ENCODE peak calls at places on chromosomes 16 and 17, in four cellular contexts. R is heart left ventricle, P is GM23338, L is cardiac muscle cell. I is an unnamed sample.

GRCh38 chr17:42536372-42537155 is 523 bp downstream of the NAGLU start:
- DNase-seq in P (peak), R (peak), L (peak), I (peak)

GRCh38 chr16:87897563-87898505 is 28.5 kb upstream of the SLC7A5 start:
- DNase-seq in R (no peak), P (no peak), L (no peak), I (no peak)

GRCh38 chr17:78923660-78924453 is 1.3 kb downstream of the TIMP2 start:
- DNase-seq in L (no peak), P (peak), R (peak), I (no peak)

GRCh38 chr16:81366316-81366932 is 51.7 kb downstream of the GAN start:
- DNase-seq in L (peak), P (peak), R (no peak), I (no peak)

GRCh38 chr16:19688396-19689024 is 29.5 kb downstream of the KNOP1 start:
- DNase-seq in R (no peak), P (no peak), L (no peak), I (no peak)

GRCh38 chr17:28725166-28725659 is 820 bp downstream of the TLCD1 start:
- DNase-seq in R (no peak), L (no peak), P (peak), I (no peak)

GRCh38 chr17:49696233-49696761 is 11.5 kb downstream of the SLC35B1 start:
- DNase-seq in R (no peak), P (no peak), L (no peak), I (no peak)

GRCh38 chr17:74260525-74260850 is 13.5 kb upstream of the DNAI2 start:
- DNase-seq in P (peak), R (no peak), L (no peak), I (no peak)

GRCh38 chr17:82226809-82227628 is 1.8 kb upstream of the SLC16A3 start:
- DNase-seq in L (no peak), R (no peak), P (no peak), I (no peak)

GRCh38 chr16:4293822-4294457 is 21.1 kb upstream of the TFAP4 start:
- DNase-seq in L (peak), P (peak), R (no peak), I (no peak)

GRCh38 chr16:56776562-56776961 is 46.6 kb downstream of the NUP93 start:
- DNase-seq in P (no peak), R (peak), L (peak), I (peak)

GRCh38 chr17:77441130-77441920 is 300.6 kb downstream of the SEC14L1 start:
- DNase-seq in L (no peak), R (no peak), P (no peak), I (no peak)
- H3K27ac ChIP-seq in L (peak), R (peak), P (no peak), I (peak)

DNA sequence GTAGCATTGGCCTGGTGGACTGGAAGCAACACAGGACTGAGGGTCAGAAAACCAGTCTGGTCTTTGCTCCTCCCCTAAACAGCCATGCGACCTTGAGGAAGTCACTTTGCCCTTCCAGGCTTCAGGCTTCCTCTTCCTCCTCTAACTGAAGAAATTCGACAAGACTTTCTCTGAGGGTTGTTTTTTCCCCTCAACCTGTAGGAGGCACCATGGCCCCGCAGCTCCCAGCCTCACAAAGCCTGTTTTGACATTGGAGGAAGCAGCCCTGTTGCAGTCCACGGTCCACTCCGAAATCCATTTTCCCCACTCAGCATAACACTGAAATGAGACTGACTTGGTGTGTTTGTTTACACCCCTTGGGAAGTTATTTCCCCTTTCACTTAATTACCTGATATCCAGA is 41.2 kb upstream of the PIRT start:
- DNase-seq in P (peak), L (peak), R (peak), I (peak)
- TF ChIP-seq CTCF in P (peak), L (peak), R (no peak), I (peak)

GRCh38 chr17:58341861-58342475 is 10.0 kb downstream of the SUPT4H1 start:
- DNase-seq in R (no peak), L (no peak), P (no peak), I (no peak)

GRCh38 chr17:58338454-58338841 is 9.9 kb upstream of the TSPOAP1 start:
- DNase-seq in P (no peak), R (no peak), L (no peak), I (no peak)

GRCh38 chr17:58338907-58339774 is 10.5 kb upstream of the TSPOAP1 start:
- DNase-seq in R (peak), L (peak), P (peak), I (no peak)

GRCh38 chr17:58340623-58340876 is 11.5 kb downstream of the SUPT4H1 start:
- DNase-seq in P (no peak), R (no peak), L (no peak), I (no peak)

GRCh38 chr17:58339775-58340622 is 11.4 kb upstream of the TSPOAP1 start:
- DNase-seq in R (no peak), L (no peak), P (no peak), I (no peak)
- H3K4me3 ChIP-seq in R (peak), L (no peak), P (peak), I (no peak)

DNA sequence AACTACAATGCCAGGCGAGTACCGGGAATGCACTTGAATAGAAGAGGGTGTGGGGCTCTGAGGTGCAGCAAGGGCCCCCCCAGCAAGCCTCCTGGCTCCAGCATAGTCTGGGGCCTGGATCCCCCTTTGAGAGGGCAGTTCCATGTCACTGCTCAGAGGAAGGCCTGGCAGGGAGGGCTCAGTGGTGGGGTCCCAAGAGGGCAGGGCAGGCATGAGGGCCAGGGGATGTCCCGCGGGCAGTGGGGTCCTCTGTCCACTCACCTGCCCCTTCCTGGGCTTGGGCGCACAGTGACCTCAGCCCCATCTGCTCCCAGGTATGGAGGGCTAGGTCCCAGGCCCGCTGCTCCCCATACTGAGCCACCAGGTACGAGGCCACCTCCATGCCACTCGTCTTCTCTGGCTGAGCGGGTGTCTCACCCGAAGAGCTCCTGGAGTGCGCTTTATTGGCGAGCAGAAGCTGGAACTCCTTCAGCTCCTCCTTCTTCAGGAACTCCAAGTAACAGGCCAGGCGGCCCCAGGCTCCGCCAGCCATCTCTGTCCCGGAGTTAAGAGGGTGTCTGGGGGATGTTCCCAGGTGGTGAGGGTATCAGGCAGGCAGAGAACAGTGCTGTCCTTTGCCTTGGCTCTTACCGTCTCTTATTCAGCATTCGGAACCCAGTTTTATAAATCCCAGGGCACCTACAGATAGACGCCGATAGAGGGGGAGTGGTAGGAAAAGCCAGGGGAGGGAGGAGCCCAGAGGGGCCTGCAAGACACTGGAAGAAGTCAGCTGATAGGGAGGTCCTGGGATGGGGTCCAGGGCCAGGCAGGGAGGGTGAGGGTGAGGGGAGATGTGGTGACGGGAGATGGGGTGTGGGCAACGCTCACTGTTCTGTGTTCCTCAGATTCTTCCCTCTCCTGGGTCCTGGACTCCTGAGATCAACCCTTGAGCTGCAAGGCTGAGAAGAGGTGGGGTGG is 605 bp downstream of the NLRP1 start:
- DNase-seq in L (no peak), R (no peak), P (no peak), I (no peak)
- H3K27ac ChIP-seq in L (no peak), R (peak), P (no peak), I (peak)

DNA sequence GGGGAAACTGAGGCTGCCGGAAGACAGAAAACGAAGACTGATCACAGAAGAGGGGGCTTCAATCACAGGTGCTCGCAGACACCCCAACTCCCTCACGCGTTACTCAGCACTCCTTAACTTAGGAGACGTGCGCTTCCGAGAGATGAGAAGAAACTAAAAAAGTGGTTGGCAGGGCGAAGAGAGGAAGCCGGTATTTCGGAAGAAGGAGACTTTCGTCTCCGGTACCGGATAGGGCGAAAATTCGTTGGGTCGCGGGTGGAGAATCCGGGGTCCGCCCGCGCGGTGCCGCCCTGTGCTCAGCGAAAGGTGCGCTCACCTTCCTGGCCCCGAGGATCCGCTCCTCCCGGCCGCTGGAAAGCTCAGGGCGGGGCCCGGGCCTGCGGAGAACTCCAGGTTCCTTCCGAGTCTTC is 917 bp upstream of the TBX2 start:
- DNase-seq in P (no peak), R (no peak), L (no peak), I (no peak)
- TF ChIP-seq CTCF in P (no peak), R (no peak), L (no peak), I (no peak)

GRCh38 chr16:29662729-29663019 is 373 bp upstream of the SPN start:
- DNase-seq in P (no peak), L (no peak), R (no peak), I (no peak)
- H3K4me3 ChIP-seq in P (no peak), L (no peak), R (no peak), I (no peak)

GRCh38 chr17:56142325-56142724 is 10.9 kb upstream of the ANKFN1 start:
- DNase-seq in L (no peak), P (no peak), R (no peak), I (no peak)

GRCh38 chr17:56141046-56141839 is 12.0 kb upstream of the ANKFN1 start:
- DNase-seq in L (peak), R (no peak), P (no peak), I (no peak)

GRCh38 chr17:56144205-56144604 is 9.1 kb upstream of the ANKFN1 start:
- DNase-seq in R (no peak), L (peak), P (no peak), I (no peak)

GRCh38 chr17:56146005-56146404 is 7.3 kb upstream of the ANKFN1 start:
- DNase-seq in L (peak), P (no peak), R (no peak), I (no peak)

DNA sequence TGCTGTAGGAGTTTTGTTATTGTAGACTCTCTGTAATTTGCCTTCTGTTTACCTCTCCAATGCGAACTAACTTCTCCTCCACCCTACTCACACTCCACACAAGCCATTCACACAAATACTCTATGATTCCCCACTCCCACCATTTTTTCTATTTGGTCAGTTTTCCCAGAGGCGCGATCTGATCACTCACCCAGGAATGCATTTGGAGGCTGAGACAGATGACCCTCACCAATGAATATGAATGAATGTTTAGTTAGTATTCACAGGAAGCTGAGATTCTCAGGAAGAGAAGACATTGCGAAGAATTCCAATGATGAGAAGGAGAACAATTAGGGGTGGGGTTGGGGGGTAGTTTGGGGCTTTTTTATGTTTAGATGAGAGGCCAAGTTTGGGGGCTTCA is 10.5 kb upstream of the ANKFN1 start:
- DNase-seq in R (no peak), P (no peak), L (no peak), I (no peak)
- H3K27ac ChIP-seq in R (no peak), P (no peak), L (no peak), I (no peak)

I was measured in dorsolateral prefrontal cortex.